ENCODE peak calls at places on chromosomes 3 and 15, in ten cellular contexts. K, L, O, V, Y, Q, T, G, P and N are unnamed samples.

GRCh38 chr3:40298075-40298474 is 11.4 kb upstream of the EIF1B start:
- DNase-seq in K (no peak), L (no peak), O (no peak), V (no peak), Y (no peak), Q (no peak), T (no peak), G (no peak), P (no peak), N (no peak)

GRCh38 chr3:17969985-17970568 is 227.6 kb upstream of the TBC1D5 start:
- DNase-seq in K (no peak), L (no peak), O (no peak), V (no peak), Y (no peak), Q (no peak), T (no peak), G (no peak), P (no peak), N (no peak)

GRCh38 chr3:97991278-97991652 is 19.0 kb upstream of the RIOX2 start:
- DNase-seq in K (no peak), L (no peak), O (no peak), V (no peak), Y (no peak), Q (no peak), T (no peak), G (no peak), P (no peak), N (no peak)

GRCh38 chr3:72739521-72740466 is 108.5 kb downstream of the SHQ1 start:
- DNase-seq in K (no peak), L (no peak), O (no peak), V (no peak), Y (no peak), Q (peak; percentile 62), T (no peak), G (peak; percentile 35), P (peak; percentile 39), N (no peak)

GRCh38 chr3:71695000-71695482 is 30.2 kb downstream of the EIF4E3 start:
- DNase-seq in K (no peak), L (no peak), O (no peak), V (no peak), Y (no peak), Q (no peak), T (no peak), G (peak; percentile 58), P (no peak), N (no peak)

GRCh38 chr3:172717493-172718088 is 6.7 kb upstream of the NCEH1 start:
- DNase-seq in K (no peak), L (no peak), O (no peak), V (no peak), Y (peak; percentile 22), Q (no peak), T (no peak), G (no peak), P (no peak), N (no peak)

GRCh38 chr3:106208979-106209378 is 340.2 kb upstream of the CBLB start:
- DNase-seq in K (no peak), L (no peak), O (no peak), V (no peak), Y (no peak), Q (no peak), T (no peak), G (no peak), P (no peak), N (no peak)

GRCh38 chr15:31031471-31032064 is 40.1 kb upstream of the MTMR10 start:
- DNase-seq in K (no peak), L (peak; percentile 46), O (no peak), V (no peak), Y (no peak), Q (no peak), T (no peak), G (no peak), P (no peak), N (no peak)

GRCh38 chr15:25247418-25248030 is 191.3 kb downstream of the UBE3A start:
- DNase-seq in K (no peak), L (no peak), O (no peak), V (peak; percentile 1), Y (no peak), Q (no peak), T (no peak), G (peak; percentile 1), P (no peak), N (no peak)

GRCh38 chr3:101383156-101383575 is 62.8 kb upstream of the IMPG2 start:
- DNase-seq in K (no peak), L (no peak), O (peak; percentile 28), V (no peak), Y (no peak), Q (no peak), T (no peak), G (no peak), P (no peak), N (no peak)

GRCh38 chr15:44194397-44195150 is 497 bp downstream of the FRMD5 start:
- DNase-seq in K (peak; percentile 30), L (no peak), O (peak; percentile 89), V (peak; percentile 32), Y (no peak), Q (no peak), T (no peak), G (peak; percentile 58), P (peak; percentile 20), N (peak; percentile 54)

GRCh38 chr3:53161345-53161819 is 373 bp downstream of the PRKCD start:
- DNase-seq in K (no peak), L (no peak), O (no peak), V (no peak), Y (no peak), Q (no peak), T (no peak), G (peak; percentile 57), P (no peak), N (no peak)

GRCh38 chr15:77144028-77144427 is 73.1 kb upstream of the TSPAN3 start:
- DNase-seq in K (no peak), L (no peak), O (no peak), V (no peak), Y (no peak), Q (no peak), T (no peak), G (no peak), P (no peak), N (no peak)

GRCh38 chr3:31544634-31545033 is 11.9 kb downstream of the STT3B start:
- DNase-seq in K (no peak), L (no peak), O (no peak), V (no peak), Y (no peak), Q (no peak), T (no peak), G (no peak), P (no peak), N (no peak)

GRCh38 chr3:13058346-13059120 is 14.7 kb downstream of the IQSEC1 start:
- DNase-seq in K (no peak), L (no peak), O (no peak), V (no peak), Y (no peak), Q (no peak), T (no peak), G (no peak), P (no peak), N (no peak)

GRCh38 chr3:53938645-53939044 is 47.0 kb upstream of the SELENOK start:
- DNase-seq in K (peak; percentile 19), L (no peak), O (no peak), V (no peak), Y (peak; percentile 23), Q (peak; percentile 20), T (no peak), G (peak; percentile 19), P (peak; percentile 24), N (peak; percentile 35)

GRCh38 chr3:185401319-185401955 is 38.5 kb downstream of the MAP3K13 start:
- DNase-seq in K (no peak), L (no peak), O (no peak), V (no peak), Y (no peak), Q (no peak), T (no peak), G (no peak), P (no peak), N (no peak)

DNA sequence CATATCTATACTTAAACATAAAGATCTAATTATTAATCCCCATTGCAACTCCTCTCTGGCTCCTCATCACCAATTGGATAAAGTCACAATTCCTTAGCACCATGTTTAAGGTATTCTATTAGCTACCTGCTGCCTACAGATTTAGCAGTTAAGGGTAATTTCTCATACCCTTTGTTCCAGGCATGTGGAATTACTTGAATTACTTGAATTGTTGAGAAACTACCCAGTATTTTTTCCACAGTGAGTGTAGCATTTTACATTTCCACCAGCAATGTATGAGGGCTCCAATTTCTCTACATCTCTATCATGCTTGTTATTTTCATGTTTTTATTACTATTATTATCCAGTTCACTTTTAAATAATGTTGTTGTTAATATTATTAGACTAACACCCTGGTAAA is 86.4 kb downstream of the P2RY1 start:
- DNase-seq in K (no peak), L (no peak), O (no peak), V (no peak), Y (no peak), Q (no peak), T (no peak), G (no peak), P (no peak), N (no peak)
- TF ChIP-seq POLR2AphosphoS5 in K (no peak), L (no peak), O (no peak), V (no peak), Y (no peak), Q (no peak), T (no peak), G (no peak), P (no peak), N (no peak)

GRCh38 chr15:42108189-42108588 is 13.8 kb upstream of the PLA2G4D start:
- DNase-seq in K (no peak), L (no peak), O (no peak), V (no peak), Y (no peak), Q (no peak), T (no peak), G (no peak), P (no peak), N (no peak)
- TF ChIP-seq POLR2AphosphoS5 in K (no peak), L (no peak), O (no peak), V (no peak), Y (no peak), Q (no peak), T (no peak), G (no peak), P (no peak), N (no peak)

DNA sequence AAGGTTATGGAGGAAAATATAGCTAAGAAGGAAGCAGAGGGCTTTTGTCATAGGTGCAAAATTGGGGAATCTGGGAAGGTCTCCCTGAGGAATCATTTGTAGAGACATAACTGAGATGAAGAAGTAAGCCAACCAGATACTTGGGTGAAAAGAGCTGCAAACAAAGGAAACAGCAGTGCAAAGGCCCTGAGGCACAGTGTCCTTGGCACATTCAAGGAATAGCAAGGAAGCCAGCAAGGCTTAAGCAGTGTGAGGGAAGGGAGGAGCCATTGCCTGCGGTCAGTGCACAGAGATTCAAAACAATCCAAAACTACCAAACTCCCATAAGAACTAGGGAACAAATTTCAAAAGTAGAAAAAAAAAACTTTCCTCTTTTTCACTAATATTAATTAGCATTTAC is 88.3 kb downstream of the WDR49 start:
- DNase-seq in K (no peak), L (no peak), O (no peak), V (no peak), Y (no peak), Q (no peak), T (no peak), G (no peak), P (no peak), N (no peak)
- TF ChIP-seq POLR2AphosphoS5 in K (no peak), L (no peak), O (no peak), V (no peak), Y (no peak), Q (no peak), T (no peak), G (no peak), P (no peak), N (no peak)

GRCh38 chr3:47850803-47851417 is 48.0 kb downstream of the DHX30 start:
- DNase-seq in K (no peak), L (no peak), O (no peak), V (no peak), Y (no peak), Q (no peak), T (no peak), G (no peak), P (no peak), N (no peak)
- TF ChIP-seq POLR2AphosphoS5 in K (peak; percentile 73), L (peak; percentile 3), O (no peak), V (peak; percentile 76), Y (peak; percentile 47), Q (no peak), T (peak; percentile 11), G (no peak), P (peak; percentile 62), N (no peak)